ENCODE peak calls at places on chromosome 19, in five cellular contexts. One of them, this sample, is unnamed.

GRCh38 chr19:40256511-40256910 is 28.6 kb downstream of the AKT2 start:
- DNase-seq in T-helper 1 cell: no peak
- DNase-seq in RWPE1: no peak
- DNase-seq in endothelial cell: no peak
- DNase-seq in NCI-H1105 treated with DMSO at 0.1 percent for 48 hours: no peak
- DNase-seq in this sample: no peak

GRCh38 chr19:17322854-17323253 is 11.8 kb downstream of the ANO8 start:
- DNase-seq in T-helper 1 cell: no peak
- DNase-seq in RWPE1: no peak
- DNase-seq in endothelial cell: no peak
- DNase-seq in NCI-H1105 treated with DMSO at 0.1 percent for 48 hours: no peak
- DNase-seq in this sample: no peak

GRCh38 chr19:3720533-3720917 is 12.3 kb downstream of the TJP3 start:
- DNase-seq in T-helper 1 cell: no peak
- DNase-seq in RWPE1: no peak
- DNase-seq in endothelial cell: no peak
- DNase-seq in NCI-H1105 treated with DMSO at 0.1 percent for 48 hours: no peak
- DNase-seq in this sample: no peak

GRCh38 chr19:4028334-4029246 is 21.1 kb downstream of the PIAS4 start:
- DNase-seq in T-helper 1 cell: no peak
- DNase-seq in RWPE1: no peak
- DNase-seq in endothelial cell: no peak
- DNase-seq in NCI-H1105 treated with DMSO at 0.1 percent for 48 hours: no peak
- DNase-seq in this sample: no peak

GRCh38 chr19:57239982-57240310 is 486 bp upstream of the ZNF805 start:
- DNase-seq in T-helper 1 cell: no peak
- DNase-seq in RWPE1: peak
- DNase-seq in endothelial cell: no peak
- DNase-seq in NCI-H1105 treated with DMSO at 0.1 percent for 48 hours: no peak
- DNase-seq in this sample: no peak

GRCh38 chr19:10503002-10503789 is at the start of gene KEAP1:
- DNase-seq in T-helper 1 cell: peak
- DNase-seq in RWPE1: no peak
- DNase-seq in endothelial cell: peak
- DNase-seq in NCI-H1105 treated with DMSO at 0.1 percent for 48 hours: peak
- DNase-seq in this sample: no peak

GRCh38 chr19:873084-874019 is 13.9 kb downstream of the CFD start:
- DNase-seq in T-helper 1 cell: peak
- DNase-seq in RWPE1: peak
- DNase-seq in endothelial cell: no peak
- DNase-seq in NCI-H1105 treated with DMSO at 0.1 percent for 48 hours: peak
- DNase-seq in this sample: no peak

GRCh38 chr19:45468159-45468651 is 409 bp downstream of the FOSB start:
- DNase-seq in T-helper 1 cell: peak
- DNase-seq in RWPE1: no peak
- DNase-seq in endothelial cell: no peak
- DNase-seq in NCI-H1105 treated with DMSO at 0.1 percent for 48 hours: no peak
- DNase-seq in this sample: no peak

GRCh38 chr19:33064778-33065550 is at the start of gene RHPN2:
- DNase-seq in T-helper 1 cell: peak
- DNase-seq in RWPE1: peak
- DNase-seq in endothelial cell: peak
- DNase-seq in NCI-H1105 treated with DMSO at 0.1 percent for 48 hours: peak
- DNase-seq in this sample: no peak

GRCh38 chr19:32866061-32866460 is 3.5 kb downstream of the SLC7A9 start:
- DNase-seq in T-helper 1 cell: no peak
- DNase-seq in RWPE1: no peak
- DNase-seq in endothelial cell: no peak
- DNase-seq in NCI-H1105 treated with DMSO at 0.1 percent for 48 hours: no peak
- DNase-seq in this sample: no peak

This sample was measured in epithelial cell of prostate.